ENCODE peak calls at places on chromosomes 12 and 14, in eight cellular contexts. A, S, H, F, L, K, Y and N are unnamed samples.

GRCh38 chr12:51917746-51918453 is 10.6 kb downstream of the ACVRL1 start:
- DNase-seq in A (peak; percentile 64), S (no peak), H (no peak), F (no peak), L (no peak), K (no peak), Y (no peak), N (no peak)

GRCh38 chr14:22558221-22558913 is 30.7 kb downstream of the DAD1 start:
- DNase-seq in A (no peak), S (no peak), H (no peak), F (no peak), L (no peak), K (no peak), Y (no peak), N (no peak)

GRCh38 chr14:53857625-53858343 is 98.8 kb downstream of the BMP4 start:
- DNase-seq in A (no peak), S (no peak), H (no peak), F (no peak), L (no peak), K (no peak), Y (no peak), N (no peak)

GRCh38 chr12:49626169-49626835 is 2.9 kb downstream of the PRPF40B start:
- DNase-seq in A (no peak), S (no peak), H (peak; percentile 50), F (no peak), L (no peak), K (no peak), Y (no peak), N (no peak)

GRCh38 chr14:74413622-74414021 is 12.4 kb downstream of the SYNDIG1L start:
- DNase-seq in A (no peak), S (no peak), H (no peak), F (no peak), L (no peak), K (no peak), Y (no peak), N (no peak)

GRCh38 chr12:96197503-96198272 is 3.5 kb downstream of the ELK3 start:
- DNase-seq in A (peak; percentile 30), S (no peak), H (peak; percentile 94), F (no peak), L (no peak), K (peak; percentile 90), Y (no peak), N (peak; percentile 73)

GRCh38 chr14:77654001-77654431 is 37.6 kb upstream of the SPTLC2 start:
- DNase-seq in A (peak; percentile 91), S (no peak), H (no peak), F (peak; percentile 9), L (no peak), K (no peak), Y (no peak), N (no peak)

GRCh38 chr14:64074961-64075619 is 219.1 kb downstream of the ESR2 start:
- DNase-seq in A (no peak), S (no peak), H (peak; percentile 65), F (no peak), L (no peak), K (no peak), Y (no peak), N (no peak)

GRCh38 chr12:126139355-126139754 is 1074.1 kb downstream of the AACS start:
- DNase-seq in A (no peak), S (no peak), H (no peak), F (no peak), L (no peak), K (no peak), Y (no peak), N (no peak)